ENCODE peak calls at places on chromosomes 6 and 20, in eight cellular contexts. P, B, R, E, W, T, A and C are unnamed samples.

GRCh38 chr6:115945306-115945705 is 115.4 kb downstream of the FRK start:
- DNase-seq in P (no peak), B (no peak), R (no peak), E (no peak), W (no peak), T (no peak), A (peak; percentile 31), C (no peak)

GRCh38 chr6:3063733-3064700 is 4.3 kb upstream of the RIPK1 start:
- DNase-seq in P (no peak), B (peak; percentile 91), R (peak; percentile 98), E (peak; percentile 95), W (peak; percentile 93), T (peak; percentile 93), A (peak; percentile 94), C (peak; percentile 97)

GRCh38 chr6:119517428-119517827 is 167.9 kb upstream of the MAN1A1 start:
- DNase-seq in P (no peak), B (no peak), R (no peak), E (peak; percentile 20), W (peak; percentile 57), T (no peak), A (peak; percentile 6), C (no peak)

GRCh38 chr6:169571123-169571962 is 130.5 kb downstream of the WDR27 start:
- DNase-seq in P (no peak), B (no peak), R (no peak), E (peak; percentile 37), W (no peak), T (peak; percentile 47), A (peak; percentile 51), C (no peak)

GRCh38 chr6:124967444-124967843 is 5.2 kb downstream of the RNF217 start:
- DNase-seq in P (no peak), B (no peak), R (no peak), E (no peak), W (no peak), T (peak; percentile 39), A (no peak), C (no peak)

GRCh38 chr20:34271961-34272360 is 30.7 kb downstream of the ASIP start:
- DNase-seq in P (peak; percentile 35), B (no peak), R (no peak), E (peak; percentile 83), W (no peak), T (no peak), A (peak; percentile 91), C (no peak)

GRCh38 chr6:165511807-165512206 is 151.2 kb downstream of the PDE10A start:
- DNase-seq in P (no peak), B (no peak), R (no peak), E (no peak), W (peak; percentile 36), T (no peak), A (no peak), C (no peak)

GRCh38 chr20:25203891-25204320 is 8.4 kb downstream of the ENTPD6 start:
- DNase-seq in P (no peak), B (no peak), R (no peak), E (no peak), W (no peak), T (no peak), A (no peak), C (no peak)

GRCh38 chr6:129297592-129297991 is 412.4 kb downstream of the ARHGAP18 start:
- DNase-seq in P (no peak), B (no peak), R (no peak), E (no peak), W (no peak), T (no peak), A (no peak), C (no peak)

GRCh38 chr20:59153355-59153681 is 10.3 kb upstream of the ZNF831 start:
- DNase-seq in P (no peak), B (no peak), R (no peak), E (no peak), W (no peak), T (no peak), A (no peak), C (peak; percentile 73)

GRCh38 chr6:43074847-43075741 is 1.0 kb upstream of the PTK7 start:
- DNase-seq in P (peak; percentile 46), B (peak; percentile 86), R (no peak), E (peak; percentile 96), W (no peak), T (peak; percentile 88), A (peak; percentile 88), C (no peak)

GRCh38 chr6:43076093-43076927 is at the start of gene PTK7:
- DNase-seq in P (no peak), B (peak; percentile 87), R (peak; percentile 95), E (peak; percentile 78), W (no peak), T (peak; percentile 71), A (peak; percentile 59), C (peak; percentile 18)

GRCh38 chr6:43077981-43078411 is 1.9 kb downstream of the PTK7 start:
- DNase-seq in P (peak; percentile 67), B (no peak), R (no peak), E (peak; percentile 68), W (no peak), T (peak; percentile 49), A (peak; percentile 41), C (no peak)

GRCh38 chr6:43076928-43077809 is 1.1 kb downstream of the PTK7 start:
- DNase-seq in P (no peak), B (peak; percentile 65), R (peak; percentile 67), E (no peak), W (no peak), T (peak; percentile 25), A (peak; percentile 44), C (no peak)

GRCh38 chr6:43075791-43076092 is 372 bp upstream of the PTK7 start:
- DNase-seq in P (no peak), B (no peak), R (no peak), E (no peak), W (no peak), T (no peak), A (no peak), C (no peak)
- TF ChIP-seq CTCF in P (no peak), B (no peak), R (no peak), E (no peak), W (no peak), T (no peak), A (no peak), C (no peak)

DNA sequence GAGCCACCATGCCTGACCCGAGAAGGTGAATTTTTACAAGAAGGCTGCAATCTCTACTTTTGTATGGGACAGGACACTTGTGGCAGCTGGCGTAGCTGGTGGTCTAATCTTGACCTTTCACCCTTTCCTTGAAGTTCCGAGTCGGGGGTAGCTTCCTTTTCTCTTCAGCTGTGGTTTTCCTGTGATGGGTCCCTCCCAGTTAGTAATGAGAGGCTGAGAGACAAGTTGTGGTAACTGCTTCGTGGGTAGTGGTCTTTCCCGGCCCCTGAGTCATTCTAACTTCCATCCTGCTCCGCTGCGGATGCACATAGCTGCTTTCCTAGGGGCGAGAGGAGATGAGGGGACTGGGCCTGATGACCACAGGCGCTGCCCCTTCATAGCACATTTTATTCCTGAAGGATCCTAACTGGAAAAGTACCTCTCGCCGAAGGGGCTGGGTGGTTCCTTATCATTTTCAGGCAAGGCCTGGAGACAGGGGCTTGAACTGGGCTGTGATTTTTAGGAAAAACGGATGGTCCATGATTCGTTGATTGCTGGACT is 3.1 kb downstream of the SYNJ2 start:
- DNase-seq in P (no peak), B (no peak), R (no peak), E (no peak), W (no peak), T (no peak), A (no peak), C (no peak)
- H3K4me3 ChIP-seq in P (no peak overlapping the region), B (no peak overlapping the region), R (no peak overlapping the region), E (no peak overlapping the region), W (no peak overlapping the region), T (peak overlapping the region; percentile 5), A (no peak overlapping the region), C (no peak overlapping the region)

GRCh38 chr20:64278319-64278681 is 22.8 kb downstream of the PCMTD2 start:
- DNase-seq in P (no peak), B (no peak), R (no peak), E (no peak), W (no peak), T (no peak), A (no peak), C (no peak)

GRCh38 chr20:64280460-64280843 is 24.9 kb downstream of the PCMTD2 start:
- DNase-seq in P (no peak), B (no peak), R (no peak), E (no peak), W (no peak), T (no peak), A (no peak), C (no peak)

GRCh38 chr20:64277571-64278318 is 22.2 kb downstream of the PCMTD2 start:
- DNase-seq in P (no peak), B (no peak), R (no peak), E (no peak), W (no peak), T (no peak), A (no peak), C (no peak)

DNA sequence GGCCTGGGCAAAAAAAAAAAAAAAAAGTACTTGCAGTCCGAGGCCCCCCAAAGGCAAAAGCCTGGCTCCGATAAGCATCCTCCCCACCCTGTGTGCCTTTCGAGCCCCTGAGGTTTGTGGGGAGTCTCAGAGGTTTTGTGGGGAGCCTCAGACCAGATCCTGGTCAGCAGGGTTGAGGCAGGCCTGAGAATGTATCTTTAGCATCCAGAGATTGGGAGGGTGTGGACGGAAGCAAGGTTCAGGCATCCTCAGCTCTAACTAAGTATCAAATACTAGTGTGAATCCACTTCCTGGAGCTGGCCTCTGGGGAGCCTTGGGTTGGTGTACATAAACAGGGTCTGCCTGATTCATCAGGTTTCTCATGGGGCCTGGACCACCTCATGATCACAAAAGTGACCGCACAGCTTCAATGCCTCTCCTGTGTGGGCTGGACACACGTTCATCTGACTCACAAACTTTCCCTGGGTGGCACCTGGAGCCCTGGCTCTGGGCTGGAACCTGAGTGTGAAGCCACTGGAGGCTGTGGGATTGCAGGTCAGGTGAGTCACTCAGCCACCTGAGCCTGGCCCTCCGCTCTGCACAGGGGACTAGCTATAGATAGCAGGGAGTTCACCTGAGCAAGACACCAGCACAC is 24.4 kb downstream of the PCMTD2 start:
- DNase-seq in P (no peak), B (no peak), R (no peak), E (no peak), W (no peak), T (no peak), A (no peak), C (no peak)
- TF ChIP-seq CTCF in P (no peak), B (no peak), R (no peak), E (no peak), W (no peak), T (no peak), A (no peak), C (no peak)

GRCh38 chr20:61922411-61922810 is 143.3 kb downstream of the TAF4 start:
- DNase-seq in P (no peak), B (no peak), R (no peak), E (no peak), W (no peak), T (no peak), A (no peak), C (no peak)

GRCh38 chr20:61924858-61925554 is 140.7 kb downstream of the TAF4 start:
- DNase-seq in P (no peak), B (no peak), R (no peak), E (no peak), W (no peak), T (no peak), A (no peak), C (peak; percentile 38)

GRCh38 chr20:61924211-61924857 is 141.3 kb downstream of the TAF4 start:
- DNase-seq in P (no peak), B (no peak), R (no peak), E (no peak), W (no peak), T (no peak), A (no peak), C (peak; percentile 32)

GRCh38 chr20:61923371-61924166 is 142.1 kb downstream of the TAF4 start:
- DNase-seq in P (no peak), B (no peak), R (no peak), E (no peak), W (no peak), T (no peak), A (no peak), C (peak; percentile 42)

GRCh38 chr20:61922936-61923335 is 142.7 kb downstream of the TAF4 start:
- DNase-seq in P (no peak), B (no peak), R (no peak), E (no peak), W (no peak), T (no peak), A (no peak), C (peak; percentile 0)
- H3K4me3 ChIP-seq in P (no peak overlapping the region), B (no peak overlapping the region), R (no peak overlapping the region), E (no peak overlapping the region), W (no peak overlapping the region), T (no peak overlapping the region), A (no peak overlapping the region), C (no peak overlapping the region)